ENCODE peak calls at places on chromosomes 11 and 22, in nine cellular contexts. W is central memory CD4-positive, alpha-beta T cell; D is NCI-H2029; B is NCI-H774; Q is left lobe of liver; A is A549; T is GM23338; I is stimulated activated CD4-positive, alpha-beta T cell treated with anti-CD3 and anti-CD28 coated beads, Interleukin-1b, Interleukin-23, amount 100 ng/mL, for 4 hours; R is activated T-cell treated with anti-CD3 and anti-CD28 coated beads for 1 hour. Y is an unnamed sample.

GRCh38 chr22:21445437-21446127 is 21.6 kb upstream of the TMEM191C start:
- DNase-seq in T (no peak), W (no peak), B (no peak), R (no peak), Q (peak), I (no peak), D (no peak), A (no peak), Y (peak)

GRCh38 chr11:113715273-113715672 is 9.2 kb upstream of the TMPRSS5 start:
- DNase-seq in B (no peak), T (no peak), D (no peak), I (no peak), A (no peak), R (no peak), Q (no peak), W (no peak), Y (no peak)

GRCh38 chr22:37161442-37161841 is 11.7 kb upstream of the IL2RB start:
- DNase-seq in A (peak), Q (no peak), D (no peak), I (no peak), B (no peak), W (no peak), R (no peak), T (peak), Y (peak)

GRCh38 chr22:45314789-45315188 is 5.1 kb downstream of the FAM118A start:
- DNase-seq in I (no peak), D (no peak), Q (no peak), R (no peak), B (no peak), T (no peak), W (no peak), A (no peak), Y (no peak)

GRCh38 chr11:31050061-31050790 is 319.3 kb downstream of the DCDC1 start:
- DNase-seq in I (no peak), Q (no peak), A (no peak), T (no peak), W (no peak), B (peak), D (peak), R (no peak), Y (no peak)

GRCh38 chr11:124481365-124482323 is 36.1 kb upstream of the OR8B8 start:
- DNase-seq in A (peak), T (peak), Q (no peak), B (peak), I (no peak), W (no peak), D (peak), R (no peak), Y (no peak)

GRCh38 chr11:59556115-59556882 is 45.0 kb downstream of the OR4D9 start:
- DNase-seq in W (peak), I (peak), Q (peak), R (peak), B (peak), T (peak), A (no peak), D (peak), Y (peak)

GRCh38 chr11:69014936-69015549 is 2.0 kb upstream of the MRGPRF start:
- DNase-seq in W (no peak), Q (no peak), D (no peak), T (no peak), R (no peak), I (no peak), B (no peak), A (no peak), Y (no peak)

GRCh38 chr11:64321533-64321932 is 3.6 kb downstream of the PRDX5 start:
- DNase-seq in B (no peak), R (no peak), A (no peak), Q (peak), D (peak), I (no peak), W (no peak), T (no peak), Y (no peak)

GRCh38 chr11:65915101-65915820 is 3.6 kb downstream of the C11orf68 start:
- DNase-seq in B (no peak), A (no peak), R (no peak), I (no peak), T (no peak), Q (no peak), D (no peak), W (no peak), Y (no peak)